ENCODE peak calls at places on chromosome 4, in nine cellular contexts. U is IMR-90, W is K562, R is GM12878, T is body of pancreas, D is HCT116, O is heart left ventricle, H is A549, V is upper lobe of left lung. I is an unnamed sample.

GRCh38 chr4:754221-755120 is 48.8 kb downstream of the PCGF3 start:
- ATAC-seq in U (no peak), W (no peak), R (no peak), T (no peak), D (no peak), O (no peak), H (peak; percentile 54), V (peak; percentile 27), I (no peak)

GRCh38 chr4:48963042-48963679 is 22.9 kb upstream of the CWH43 start:
- ATAC-seq in U (peak; percentile 98), W (peak; percentile 93), R (peak; percentile 97), T (peak; percentile 93), D (peak; percentile 94), O (peak; percentile 77), H (peak; percentile 77), V (peak; percentile 90), I (peak; percentile 48)

GRCh38 chr4:126465341-126465740 is 1150.6 kb downstream of the FAT4 start:
- ATAC-seq in U (no peak), W (no peak), R (no peak), T (no peak), D (no peak), O (no peak), H (no peak), V (no peak), I (no peak)

GRCh38 chr4:148054275-148054674 is 322.4 kb downstream of the ARHGAP10 start:
- ATAC-seq in U (no peak), W (no peak), R (peak; percentile 4), T (peak; percentile 74), D (peak; percentile 20), O (no peak), H (no peak), V (no peak), I (no peak)

GRCh38 chr4:80307774-80308465 is 27.6 kb upstream of the CFAP299 start:
- ATAC-seq in U (peak; percentile 53), W (peak; percentile 77), R (no peak), T (no peak), D (no peak), O (no peak), H (peak; percentile 50), V (peak; percentile 72), I (peak; percentile 63)

GRCh38 chr4:72312032-72312650 is 256.9 kb downstream of the ADAMTS3 start:
- ATAC-seq in U (peak; percentile 90), W (no peak), R (peak; percentile 51), T (peak; percentile 62), D (no peak), O (peak; percentile 95), H (peak; percentile 95), V (peak; percentile 94), I (peak; percentile 92)

GRCh38 chr4:163343604-163344146 is at the start of gene NPY5R:
- ATAC-seq in U (no peak), W (peak; percentile 72), R (no peak), T (peak; percentile 75), D (no peak), O (peak; percentile 22), H (peak; percentile 74), V (peak; percentile 37), I (peak; percentile 57)

GRCh38 chr4:156939801-156940200 is 31.8 kb downstream of the PDGFC start:
- ATAC-seq in U (no peak), W (no peak), R (no peak), T (no peak), D (no peak), O (no peak), H (no peak), V (no peak), I (no peak)

DNA sequence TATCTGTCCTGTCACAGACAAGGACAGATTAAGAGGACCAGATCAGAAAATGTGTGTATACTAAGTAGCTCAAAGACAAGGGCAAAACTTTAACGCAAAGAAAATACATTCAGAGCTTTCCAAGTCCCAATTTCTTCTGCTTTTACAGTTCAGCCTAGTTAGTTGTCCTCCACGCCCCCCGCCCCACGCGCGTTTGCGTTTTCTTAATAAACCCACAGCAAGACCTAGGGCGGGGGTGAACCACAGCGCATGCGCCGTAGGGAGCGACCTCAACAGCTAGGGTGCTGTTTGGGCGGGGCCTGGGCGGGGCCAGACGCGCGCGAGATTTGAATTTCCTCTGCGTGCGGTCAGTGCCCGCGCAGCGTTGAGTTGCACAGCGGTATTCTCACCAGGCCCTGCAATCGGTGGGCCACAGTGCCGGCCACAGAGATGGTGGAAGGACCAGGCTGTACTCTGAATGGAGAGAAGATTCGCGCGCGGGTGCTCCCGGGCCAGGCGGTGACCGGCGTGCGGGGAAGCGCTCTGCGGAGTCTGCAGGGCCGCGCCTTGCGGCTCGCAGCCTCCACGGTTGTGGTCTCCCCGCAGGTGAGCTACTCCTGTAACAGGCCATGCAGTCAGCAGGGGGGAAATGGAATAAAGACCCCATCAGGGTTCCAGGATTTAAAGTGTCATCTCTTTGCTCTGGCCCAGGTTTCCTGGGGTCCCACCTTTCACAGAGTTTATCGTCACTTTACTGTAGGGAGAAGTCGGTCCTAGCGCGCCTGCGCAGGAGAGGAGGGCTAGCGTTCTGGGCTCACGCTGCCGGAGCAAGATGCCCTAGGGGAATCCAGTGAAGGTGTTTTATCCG is at the start of gene NEIL3:
- ATAC-seq in U (peak; percentile 88), W (peak; percentile 95), R (peak; percentile 95), T (peak; percentile 93), D (peak; percentile 92), O (peak; percentile 99), H (peak; percentile 92), V (peak; percentile 93), I (peak; percentile 82)
- TF ChIP-seq POLR2A in U (no peak), W (peak; percentile 93), R (peak; percentile 90), T (no peak), D (peak; percentile 42), O (no peak), H (no peak), V (no peak), I (no peak)

GRCh38 chr4:52711271-52711670 is 40.0 kb downstream of the ERVMER34-1 start:
- ATAC-seq in U (no peak), W (no peak), R (no peak), T (no peak), D (no peak), O (no peak), H (no peak), V (no peak), I (no peak)

GRCh38 chr4:52712991-52713275 is 38.3 kb downstream of the ERVMER34-1 start:
- ATAC-seq in U (no peak), W (no peak), R (no peak), T (no peak), D (no peak), O (no peak), H (no peak), V (no peak), I (no peak)

GRCh38 chr4:52711834-52712171 is 39.4 kb downstream of the ERVMER34-1 start:
- ATAC-seq in U (peak; percentile 1), W (peak; percentile 1), R (peak; percentile 5), T (no peak), D (peak; percentile 23), O (no peak), H (peak; percentile 51), V (no peak), I (peak; percentile 0)

GRCh38 chr4:52713456-52713937 is 37.7 kb downstream of the ERVMER34-1 start:
- ATAC-seq in U (no peak), W (no peak), R (peak; percentile 7), T (no peak), D (no peak), O (peak; percentile 10), H (no peak), V (no peak), I (no peak)

DNA sequence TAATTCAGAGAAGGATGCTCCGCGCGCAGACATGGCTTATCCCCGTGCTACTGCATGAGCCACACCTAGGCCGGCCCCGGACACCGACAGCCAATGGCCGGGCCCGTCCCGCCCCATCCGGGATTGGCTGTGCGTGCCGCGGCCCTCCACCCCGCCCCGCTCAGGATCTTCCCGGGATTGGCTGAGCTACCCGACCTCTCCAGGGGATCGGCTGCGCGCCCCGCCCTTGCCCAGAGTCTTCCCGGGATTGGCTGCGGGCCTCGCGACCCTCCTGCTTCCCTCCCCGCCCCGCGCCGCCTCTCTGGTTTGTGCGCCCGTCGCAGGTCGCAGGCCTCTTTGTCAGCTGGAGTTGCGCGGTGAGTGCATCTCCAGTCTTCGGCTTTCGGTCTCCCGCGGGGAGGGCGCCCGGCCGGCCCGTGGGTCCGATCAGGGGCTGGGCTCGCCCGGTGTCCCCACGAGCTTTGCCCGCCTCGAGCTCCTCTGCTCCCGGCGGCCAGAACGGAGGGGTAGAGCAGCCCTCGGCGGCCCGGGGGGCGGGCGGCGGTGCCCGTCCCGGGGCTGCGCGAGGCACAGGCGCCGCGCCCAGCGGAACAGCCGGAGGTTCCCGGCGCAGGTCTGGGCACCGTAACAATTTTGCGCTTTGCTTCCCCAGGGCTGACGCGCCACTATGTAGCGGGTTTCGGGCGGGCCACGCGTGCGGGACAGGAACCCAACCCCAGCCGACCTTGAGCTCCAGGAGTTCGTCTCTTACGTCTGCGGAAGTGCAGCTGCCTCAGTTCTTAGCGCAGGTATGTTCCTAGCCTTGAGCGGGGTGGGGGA is 38.8 kb downstream of the ERVMER34-1 start:
- ATAC-seq in U (peak; percentile 99), W (peak; percentile 97), R (peak; percentile 93), T (peak; percentile 97), D (peak; percentile 96), O (peak; percentile 99), H (peak; percentile 98), V (peak; percentile 99), I (peak; percentile 99)
- H3K27ac ChIP-seq in U (peak overlapping the region; percentile 74), W (peak overlapping the region; percentile 93), R (peak overlapping the region; percentile 93), T (peak overlapping the region; percentile 96), D (peak overlapping the region; percentile 95), O (peak overlapping the region; percentile 96), H (peak overlapping the region; percentile 88), V (peak overlapping the region; percentile 88), I (peak overlapping the region; percentile 83)

GRCh38 chr4:25162566-25162965 is 2.3 kb upstream of the SEPSECS start:
- ATAC-seq in U (no peak), W (no peak), R (no peak), T (no peak), D (no peak), O (no peak), H (no peak), V (no peak), I (no peak)

GRCh38 chr4:25161599-25161960 is 1.3 kb upstream of the SEPSECS start:
- ATAC-seq in U (no peak), W (no peak), R (no peak), T (no peak), D (no peak), O (no peak), H (no peak), V (no peak), I (no peak)

GRCh38 chr4:25158817-25159216 is 1.4 kb downstream of the SEPSECS start:
- ATAC-seq in U (no peak), W (no peak), R (no peak), T (no peak), D (no peak), O (no peak), H (no peak), V (no peak), I (no peak)

GRCh38 chr4:25159837-25160713 is at the start of gene SEPSECS:
- ATAC-seq in U (peak; percentile 87), W (peak; percentile 89), R (peak; percentile 90), T (peak; percentile 95), D (peak; percentile 91), O (peak; percentile 96), H (peak; percentile 87), V (peak; percentile 94), I (peak; percentile 96)

DNA sequence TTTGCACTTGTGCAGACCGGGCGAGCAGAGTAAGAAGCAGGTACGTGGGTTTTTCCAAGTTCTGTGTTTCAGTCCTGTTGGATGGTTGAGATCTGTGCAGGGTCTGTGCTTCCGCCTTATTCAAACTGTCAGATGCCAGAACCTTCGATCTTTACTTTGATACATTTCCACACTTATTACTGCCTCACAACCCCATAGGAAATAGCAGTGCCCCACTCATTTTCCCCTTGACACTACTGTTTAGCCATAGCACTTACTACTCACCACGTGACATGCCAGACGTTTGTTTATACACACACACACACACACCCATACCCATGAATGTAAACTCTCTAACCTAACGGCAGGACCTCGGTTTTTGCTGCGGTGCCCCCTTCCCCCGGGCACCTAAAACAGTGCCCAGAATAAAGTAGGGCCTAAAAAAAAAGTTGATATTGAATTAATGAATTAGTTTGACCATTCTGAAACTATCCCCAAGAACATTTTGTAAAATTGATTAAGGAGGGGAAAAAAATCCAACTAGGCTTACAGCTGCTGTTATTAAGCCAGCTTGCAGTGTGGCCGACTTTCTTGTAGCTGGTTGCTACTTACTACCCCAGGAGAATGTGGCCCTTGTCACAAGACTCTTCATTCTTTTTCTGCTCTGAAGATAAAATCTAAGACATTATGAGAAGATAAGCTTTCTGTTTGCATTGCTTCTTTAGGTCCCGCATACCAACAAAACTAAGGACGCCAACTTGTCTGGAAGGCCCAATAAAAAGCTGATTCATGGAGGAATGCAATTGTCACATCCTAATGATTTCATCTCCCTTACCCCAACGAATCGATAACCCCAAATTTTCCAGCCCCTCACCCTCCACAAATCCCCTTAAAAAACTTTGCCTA is 707 bp upstream of the SEPSECS start:
- ATAC-seq in U (peak; percentile 55), W (peak; percentile 37), R (peak; percentile 59), T (peak; percentile 25), D (peak; percentile 56), O (peak; percentile 52), H (peak; percentile 49), V (peak; percentile 74), I (peak; percentile 29)
- TF ChIP-seq POLR2A in U (peak; percentile 33), W (peak; percentile 50), R (no peak), T (no peak), D (peak; percentile 86), O (peak; percentile 58), H (no peak), V (no peak), I (peak; percentile 57)

DNA sequence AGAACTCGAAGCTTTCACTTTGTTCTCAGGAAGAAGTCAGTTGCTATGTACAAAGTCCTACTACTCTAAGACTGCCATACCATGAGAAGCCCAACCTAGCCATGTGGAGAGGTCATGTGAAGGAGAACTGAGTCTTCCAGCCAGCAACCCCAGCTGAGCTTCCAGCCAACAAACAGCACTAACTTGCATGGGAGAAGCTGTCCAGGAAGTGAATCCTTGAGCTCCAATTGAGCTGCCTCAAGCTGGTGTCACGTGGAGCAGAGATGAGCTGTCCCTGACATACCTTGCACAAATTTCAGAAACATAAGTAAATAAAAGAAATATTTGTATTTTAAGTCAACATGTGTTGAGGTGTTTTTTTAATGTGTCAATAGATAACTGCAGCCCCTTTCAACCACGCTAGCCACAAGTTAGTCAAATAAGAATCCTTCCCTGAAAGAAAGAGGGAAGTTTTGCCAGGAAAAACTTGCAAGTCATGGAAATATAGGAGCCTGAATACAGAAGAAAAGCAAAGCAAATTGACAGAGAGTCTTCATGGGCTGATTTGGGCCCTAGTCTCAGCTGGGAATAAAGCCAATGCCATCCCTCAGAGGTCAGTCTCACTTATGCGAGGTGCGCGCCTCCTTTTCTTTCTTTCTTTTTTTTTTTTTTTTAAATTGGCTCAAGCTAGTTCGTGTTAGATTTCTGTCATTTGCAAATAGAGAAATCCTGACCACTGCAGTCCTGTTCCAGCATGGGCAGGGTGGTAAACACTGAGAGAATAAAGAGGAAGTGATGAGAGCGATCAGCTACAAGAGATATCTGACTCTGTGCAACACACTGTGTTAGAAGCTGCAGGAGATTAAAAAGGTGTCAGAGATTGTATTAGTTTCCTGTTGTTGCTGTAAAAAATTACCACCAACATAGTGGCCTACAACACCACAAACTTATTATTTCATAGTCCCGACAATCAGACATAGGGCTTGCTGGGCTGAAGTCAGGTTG is 299.9 kb downstream of the LDB2 start:
- ATAC-seq in U (peak; percentile 59), W (no peak), R (peak; percentile 22), T (no peak), D (no peak), O (peak; percentile 41), H (no peak), V (no peak), I (no peak)
- H3K27ac ChIP-seq in U (peak overlapping the region; percentile 34), W (no peak overlapping the region), R (no peak overlapping the region), T (no peak overlapping the region), D (no peak overlapping the region), O (peak overlapping the region; percentile 36), H (no peak overlapping the region), V (no peak overlapping the region), I (no peak overlapping the region)